ENCODE peak calls at places on chromosomes 7 and 10, in ten cellular contexts. O is NAMALWA; Q is activated T-cell treated with anti-CD3 and anti-CD28 coated beads, Interleukin-2, amount 50 U/mL, for 72 hours; Z is CD4-positive, alpha-beta memory T cell; H is astrocyte of the hippocampus; V is cardiac muscle cell; N is Peyer's patch; K is activated naive CD4-positive, alpha-beta T cell; P is GM13976; Y is NCI-H774. U is an unnamed sample.
A peak's percentile ranks its signal among the peaks of the same experiment; 100 is the strongest.

GRCh38 chr10:3946234-3947229 is 161.5 kb upstream of the KLF6 start:
- DNase-seq in H (no peak), O (no peak), N (no peak), Y (no peak), K (no peak), V (no peak), Q (no peak), Z (no peak), P (no peak), U (no peak)

GRCh38 chr7:129144834-129145668 is 544 bp downstream of the TSPAN33 start:
- DNase-seq in N (peak; percentile 58), Y (no peak), Z (no peak), K (no peak), H (no peak), V (no peak), Q (peak; percentile 45), P (peak; percentile 52), O (peak; percentile 41), U (no peak)

GRCh38 chr7:151120896-151121295 is 34.6 kb downstream of the AGAP3 start:
- DNase-seq in P (no peak), V (no peak), Y (no peak), K (no peak), O (no peak), H (no peak), Z (no peak), N (no peak), Q (no peak), U (no peak)

GRCh38 chr7:74622228-74622749 is 35.2 kb upstream of the GTF2I start:
- DNase-seq in N (no peak), V (no peak), Z (no peak), O (no peak), H (no peak), K (no peak), Y (no peak), Q (no peak), P (no peak), U (no peak)

GRCh38 chr10:132957981-132958885 is 15.9 kb upstream of the CFAP46 start:
- DNase-seq in Z (no peak), P (peak; percentile 15), K (no peak), N (peak; percentile 32), Y (no peak), V (no peak), H (no peak), Q (no peak), O (no peak), U (no peak)

GRCh38 chr10:36446873-36447272 is 678.5 kb upstream of the ANKRD30A start:
- DNase-seq in Z (no peak), P (no peak), Y (no peak), O (no peak), K (no peak), V (peak; percentile 37), N (no peak), H (no peak), Q (no peak), U (no peak)

GRCh38 chr10:104589431-104589830 is 51.7 kb upstream of the SORCS3 start:
- DNase-seq in N (no peak), V (peak; percentile 5), P (no peak), Y (no peak), Q (no peak), H (peak; percentile 26), O (no peak), K (no peak), Z (no peak), U (no peak)

GRCh38 chr10:15333909-15334649 is 37.0 kb downstream of the FAM171A1 start:
- DNase-seq in V (no peak), K (no peak), Y (no peak), Z (no peak), N (no peak), O (no peak), P (no peak), H (no peak), Q (no peak), U (no peak)

GRCh38 chr10:61197022-61197421 is 253.0 kb upstream of the RHOBTB1 start:
- DNase-seq in K (no peak), V (no peak), Y (no peak), O (no peak), H (peak; percentile 58), N (no peak), Z (no peak), Q (no peak), P (no peak), U (no peak)

GRCh38 chr7:127654404-127655392 is 2.7 kb downstream of the SND1 start:
- DNase-seq in N (no peak), V (peak; percentile 31), K (no peak), O (peak; percentile 70), Q (peak; percentile 8), P (no peak), Y (no peak), H (peak; percentile 62), Z (no peak), U (peak; percentile 54)

GRCh38 chr7:142642316-142642715 is 107.0 kb upstream of the PRSS1 start:
- DNase-seq in V (no peak), Q (no peak), N (no peak), Y (no peak), K (no peak), P (no peak), H (no peak), Z (no peak), O (no peak), U (no peak)

GRCh38 chr10:78913219-78914059 is 155.3 kb upstream of the ZMIZ1 start:
- DNase-seq in Y (peak; percentile 84), K (no peak), N (peak; percentile 85), P (no peak), V (no peak), O (no peak), Z (no peak), Q (no peak), H (peak; percentile 51), U (peak; percentile 98)

GRCh38 chr10:58820386-58820785 is 307.7 kb downstream of the BICC1 start:
- DNase-seq in H (peak; percentile 12), Q (no peak), K (no peak), N (no peak), O (no peak), Y (no peak), V (no peak), Z (no peak), P (no peak), U (no peak)

GRCh38 chr10:70130878-70131559 is 1.6 kb downstream of the AIFM2 start:
- DNase-seq in O (no peak), Q (no peak), H (peak; percentile 19), V (peak; percentile 91), Z (no peak), P (no peak), Y (no peak), K (no peak), N (peak; percentile 53), U (no peak)

GRCh38 chr10:102408728-102409603 is 9.6 kb downstream of the PSD start:
- DNase-seq in V (peak; percentile 82), H (peak; percentile 61), Q (peak; percentile 91), N (peak; percentile 70), Z (peak; percentile 76), K (peak; percentile 50), O (no peak), Y (no peak), P (peak; percentile 82), U (no peak)

GRCh38 chr7:37960483-37960882 is 40.0 kb downstream of the EPDR1 start:
- DNase-seq in Y (no peak), O (no peak), N (no peak), H (no peak), V (no peak), K (no peak), Z (no peak), Q (no peak), P (no peak), U (no peak)

GRCh38 chr10:123999956-124000615 is 93.3 kb downstream of the CHST15 start:
- DNase-seq in Y (no peak), Z (no peak), O (no peak), Q (no peak), K (no peak), P (peak; percentile 25), N (peak; percentile 37), H (no peak), V (no peak), U (no peak)

GRCh38 chr10:77328272-77328816 is 309.3 kb downstream of the KCNMA1 start:
- DNase-seq in Z (no peak), P (peak; percentile 18), H (peak; percentile 60), Y (no peak), N (no peak), O (peak; percentile 6), Q (peak; percentile 8), V (peak; percentile 56), K (no peak), U (peak; percentile 5)

GRCh38 chr7:92750440-92750839 is 85.9 kb downstream of the CDK6 start:
- DNase-seq in H (no peak), P (no peak), Q (no peak), V (no peak), Z (no peak), O (no peak), N (no peak), Y (no peak), K (no peak), U (no peak)

GRCh38 chr10:109027534-109028185 is 895.7 kb downstream of the XPNPEP1 start:
- DNase-seq in V (no peak), P (no peak), O (no peak), K (no peak), H (peak; percentile 0), Y (no peak), Z (no peak), N (no peak), Q (no peak), U (no peak)

U was measured in HAP-1.